ENCODE peak calls at places on chromosomes 12 and 14, in eight cellular contexts. W, L, A, Z, M, N, H and O are unnamed samples.

GRCh38 chr12:77686760-77687159 is 143.9 kb upstream of the NAV3 start:
- DNase-seq in L (peak; percentile 1), Z (no peak), A (no peak), M (peak; percentile 28), W (no peak), H (no peak), N (peak; percentile 21), O (no peak)

GRCh38 chr12:121673013-121673441 is 3.6 kb upstream of the MORN3 start:
- DNase-seq in H (no peak), A (no peak), M (no peak), Z (peak; percentile 46), L (no peak), W (no peak), N (no peak), O (no peak)

GRCh38 chr14:74982661-74983060 is 20.1 kb upstream of the EIF2B2 start:
- DNase-seq in L (no peak), M (no peak), N (no peak), Z (no peak), H (no peak), W (no peak), A (no peak), O (no peak)

GRCh38 chr12:105256011-105256410 is 20.0 kb upstream of the APPL2 start:
- DNase-seq in L (peak; percentile 18), A (no peak), W (no peak), Z (no peak), N (peak; percentile 32), M (no peak), H (peak; percentile 19), O (no peak)

GRCh38 chr12:95532851-95533250 is 18.4 kb downstream of the USP44 start:
- DNase-seq in H (peak; percentile 49), W (peak; percentile 13), Z (no peak), L (no peak), A (no peak), N (peak; percentile 67), M (peak; percentile 48), O (no peak)

GRCh38 chr12:127284870-127285431 is 982.0 kb upstream of the TMEM132C start:
- DNase-seq in L (peak; percentile 23), W (no peak), M (peak; percentile 65), N (peak; percentile 51), A (no peak), H (peak; percentile 91), Z (no peak), O (no peak)

GRCh38 chr14:92702441-92702918 is 45.9 kb downstream of the LGMN start:
- DNase-seq in L (no peak), A (no peak), M (no peak), H (no peak), N (no peak), Z (no peak), W (no peak), O (no peak)

GRCh38 chr12:128381961-128382360 is 115.0 kb downstream of the TMEM132C start:
- DNase-seq in Z (no peak), H (no peak), L (no peak), W (no peak), N (no peak), A (no peak), M (no peak), O (no peak)

GRCh38 chr14:23286904-23287479 is 1.1 kb upstream of the HOMEZ start:
- DNase-seq in L (no peak), N (peak; percentile 14), H (no peak), W (no peak), A (no peak), M (no peak), Z (no peak), O (no peak)

GRCh38 chr12:64180951-64181350 is 41.1 kb downstream of the KICS2 start:
- DNase-seq in L (peak; percentile 59), Z (peak; percentile 2), H (peak; percentile 87), M (peak; percentile 60), A (no peak), W (no peak), N (peak; percentile 71), O (no peak)

GRCh38 chr14:94267352-94267751 is 25.7 kb downstream of the SERPINA10 start:
- DNase-seq in W (no peak), N (no peak), Z (no peak), A (no peak), M (no peak), H (no peak), L (no peak), O (no peak)

GRCh38 chr12:11686135-11686534 is 36.7 kb downstream of the ETV6 start:
- DNase-seq in Z (no peak), W (no peak), M (no peak), A (no peak), L (no peak), N (no peak), H (no peak), O (no peak)

GRCh38 chr14:84566109-84566508 is 963.8 kb upstream of the FLRT2 start:
- DNase-seq in H (no peak), A (no peak), Z (no peak), W (no peak), M (no peak), L (no peak), N (no peak), O (no peak)

GRCh38 chr12:3797649-3798048 is 44.7 kb upstream of the CRACR2A start:
- DNase-seq in M (no peak), H (peak; percentile 29), N (no peak), A (no peak), L (no peak), Z (no peak), W (no peak), O (no peak)

GRCh38 chr14:105312973-105313372 is 1.6 kb upstream of the PACS2 start:
- DNase-seq in M (no peak), W (no peak), Z (no peak), N (no peak), H (no peak), A (no peak), L (no peak), O (no peak)

GRCh38 chr14:41607966-41608663 is 1.4 kb downstream of the LRFN5 start:
- DNase-seq in M (no peak), L (no peak), Z (peak; percentile 16), H (no peak), W (no peak), N (peak; percentile 1), A (no peak), O (no peak)

GRCh38 chr12:98738002-98738401 is 92.9 kb downstream of the APAF1 start:
- DNase-seq in H (no peak), A (no peak), Z (no peak), M (no peak), N (no peak), L (no peak), W (no peak), O (no peak)

GRCh38 chr12:133156125-133156690 is 25.1 kb upstream of the ZNF268 start:
- DNase-seq in N (no peak), M (no peak), A (no peak), H (no peak), L (no peak), W (no peak), Z (no peak), O (no peak)